ENCODE peak calls at places on chromosome 20, in seven cellular contexts. One of them, this sample, is unnamed.

GRCh38 chr20:57264151-57264792 is 2.2 kb downstream of the BMP7 start:
- DNase-seq in pancreas: peak; percentile 38
- DNase-seq in WTC11: no peak
- DNase-seq in bronchial epithelial cell: no peak
- DNase-seq in CD4-positive, CD25-positive, alpha-beta regulatory T cell: no peak
- DNase-seq in EH: no peak
- DNase-seq in H9: no peak
- DNase-seq in this sample: no peak

GRCh38 chr20:10316582-10316981 is 98.0 kb downstream of the SNAP25 start:
- DNase-seq in pancreas: no peak
- DNase-seq in WTC11: no peak
- DNase-seq in bronchial epithelial cell: no peak
- DNase-seq in CD4-positive, CD25-positive, alpha-beta regulatory T cell: no peak
- DNase-seq in EH: no peak
- DNase-seq in H9: no peak
- DNase-seq in this sample: no peak

GRCh38 chr20:60354181-60354580 is 396.0 kb downstream of the CDH26 start:
- DNase-seq in pancreas: no peak
- DNase-seq in WTC11: no peak
- DNase-seq in bronchial epithelial cell: no peak
- DNase-seq in CD4-positive, CD25-positive, alpha-beta regulatory T cell: no peak
- DNase-seq in EH: no peak
- DNase-seq in H9: no peak
- DNase-seq in this sample: no peak

GRCh38 chr20:35515949-35516645 is 13.4 kb downstream of the C20orf173 start:
- DNase-seq in pancreas: no peak
- DNase-seq in WTC11: no peak
- DNase-seq in bronchial epithelial cell: peak; percentile 88
- DNase-seq in CD4-positive, CD25-positive, alpha-beta regulatory T cell: no peak
- DNase-seq in EH: peak; percentile 86
- DNase-seq in H9: no peak
- DNase-seq in this sample: no peak

GRCh38 chr20:40462600-40462999 is 226.4 kb downstream of the MAFB start:
- DNase-seq in pancreas: no peak
- DNase-seq in WTC11: no peak
- DNase-seq in bronchial epithelial cell: peak; percentile 59
- DNase-seq in CD4-positive, CD25-positive, alpha-beta regulatory T cell: no peak
- DNase-seq in EH: no peak
- DNase-seq in H9: no peak
- DNase-seq in this sample: no peak

GRCh38 chr20:8624046-8624445 is 444.8 kb upstream of the PLCB4 start:
- DNase-seq in pancreas: no peak
- DNase-seq in WTC11: no peak
- DNase-seq in bronchial epithelial cell: no peak
- DNase-seq in CD4-positive, CD25-positive, alpha-beta regulatory T cell: no peak
- DNase-seq in EH: no peak
- DNase-seq in H9: no peak
- DNase-seq in this sample: no peak

GRCh38 chr20:1150218-1150617 is 31.8 kb downstream of the PSMF1 start:
- DNase-seq in pancreas: no peak
- DNase-seq in WTC11: no peak
- DNase-seq in bronchial epithelial cell: peak; percentile 79
- DNase-seq in CD4-positive, CD25-positive, alpha-beta regulatory T cell: no peak
- DNase-seq in EH: no peak
- DNase-seq in H9: no peak
- DNase-seq in this sample: no peak

GRCh38 chr20:10864076-10864672 is 190.4 kb upstream of the JAG1 start:
- DNase-seq in pancreas: peak; percentile 64
- DNase-seq in WTC11: peak; percentile 31
- DNase-seq in bronchial epithelial cell: peak; percentile 80
- DNase-seq in CD4-positive, CD25-positive, alpha-beta regulatory T cell: no peak
- DNase-seq in EH: no peak
- DNase-seq in H9: peak; percentile 47
- DNase-seq in this sample: no peak

GRCh38 chr20:58634121-58634817 is 16.8 kb upstream of the STX16 start:
- DNase-seq in pancreas: no peak
- DNase-seq in WTC11: no peak
- DNase-seq in bronchial epithelial cell: no peak
- DNase-seq in CD4-positive, CD25-positive, alpha-beta regulatory T cell: peak; percentile 35
- DNase-seq in EH: peak; percentile 54
- DNase-seq in H9: no peak
- DNase-seq in this sample: no peak